ENCODE peak calls at places on chromosomes 5 and 9, in five cellular contexts. One of them, this sample, is unnamed.
A peak's percentile ranks its signal among the peaks of the same experiment; 100 is the strongest.

GRCh38 chr5:10702040-10702629 is 58.9 kb downstream of the DAP start:
- DNase-seq in CD8-positive, alpha-beta T cell: no peak
- DNase-seq in mesothelial cell of epicardium: no peak
- DNase-seq in psoas muscle: no peak
- DNase-seq in colonic mucosa: no peak
- DNase-seq in this sample: no peak

GRCh38 chr9:129348890-129349570 is 171.0 kb upstream of the IER5L start:
- DNase-seq in CD8-positive, alpha-beta T cell: no peak
- DNase-seq in mesothelial cell of epicardium: no peak
- DNase-seq in psoas muscle: no peak
- DNase-seq in colonic mucosa: no peak
- DNase-seq in this sample: no peak

GRCh38 chr5:136058031-136058971 is 29.5 kb downstream of the TGFBI start:
- DNase-seq in CD8-positive, alpha-beta T cell: no peak
- DNase-seq in mesothelial cell of epicardium: peak; percentile 56
- DNase-seq in psoas muscle: peak; percentile 79
- DNase-seq in colonic mucosa: peak; percentile 67
- DNase-seq in this sample: no peak

GRCh38 chr5:178193251-178193809 is 6.2 kb upstream of the GMCL2 start:
- DNase-seq in CD8-positive, alpha-beta T cell: no peak
- DNase-seq in mesothelial cell of epicardium: no peak
- DNase-seq in psoas muscle: no peak
- DNase-seq in colonic mucosa: no peak
- DNase-seq in this sample: no peak

GRCh38 chr9:77647659-77648457 is at the start of gene GNA14:
- DNase-seq in CD8-positive, alpha-beta T cell: no peak
- DNase-seq in mesothelial cell of epicardium: no peak
- DNase-seq in psoas muscle: peak; percentile 57
- DNase-seq in colonic mucosa: peak; percentile 66
- DNase-seq in this sample: no peak

GRCh38 chr5:6637590-6637989 is 4.3 kb downstream of the SRD5A1 start:
- DNase-seq in CD8-positive, alpha-beta T cell: no peak
- DNase-seq in mesothelial cell of epicardium: no peak
- DNase-seq in psoas muscle: no peak
- DNase-seq in colonic mucosa: no peak
- DNase-seq in this sample: no peak

GRCh38 chr9:17063535-17064135 is 71.2 kb upstream of the CNTLN start:
- DNase-seq in CD8-positive, alpha-beta T cell: no peak
- DNase-seq in mesothelial cell of epicardium: no peak
- DNase-seq in psoas muscle: no peak
- DNase-seq in colonic mucosa: peak; percentile 21
- DNase-seq in this sample: no peak

GRCh38 chr5:10446490-10446889 is 4.8 kb downstream of the ROPN1L start:
- DNase-seq in CD8-positive, alpha-beta T cell: no peak
- DNase-seq in mesothelial cell of epicardium: no peak
- DNase-seq in psoas muscle: no peak
- DNase-seq in colonic mucosa: no peak
- DNase-seq in this sample: no peak

GRCh38 chr5:10699987-10700386 is 61.0 kb downstream of the DAP start:
- DNase-seq in CD8-positive, alpha-beta T cell: no peak
- DNase-seq in mesothelial cell of epicardium: no peak
- DNase-seq in psoas muscle: no peak
- DNase-seq in colonic mucosa: no peak
- DNase-seq in this sample: no peak

GRCh38 chr5:134146651-134147544 is 29.9 kb downstream of the SKP1 start:
- DNase-seq in CD8-positive, alpha-beta T cell: peak; percentile 55
- DNase-seq in mesothelial cell of epicardium: peak; percentile 25
- DNase-seq in psoas muscle: no peak
- DNase-seq in colonic mucosa: no peak
- DNase-seq in this sample: no peak

GRCh38 chr5:174337276-174338203 is 292.0 kb downstream of the NSG2 start:
- DNase-seq in CD8-positive, alpha-beta T cell: no peak
- DNase-seq in mesothelial cell of epicardium: peak; percentile 58
- DNase-seq in psoas muscle: no peak
- DNase-seq in colonic mucosa: no peak
- DNase-seq in this sample: no peak

GRCh38 chr9:27053369-27054057 is 48.0 kb upstream of the LRRC19 start:
- DNase-seq in CD8-positive, alpha-beta T cell: no peak
- DNase-seq in mesothelial cell of epicardium: no peak
- DNase-seq in psoas muscle: no peak
- DNase-seq in colonic mucosa: no peak
- DNase-seq in this sample: no peak

GRCh38 chr5:143586781-143587362 is 183.4 kb upstream of the NR3C1 start:
- DNase-seq in CD8-positive, alpha-beta T cell: no peak
- DNase-seq in mesothelial cell of epicardium: no peak
- DNase-seq in psoas muscle: no peak
- DNase-seq in colonic mucosa: no peak
- DNase-seq in this sample: no peak

GRCh38 chr5:36459191-36460135 is 146.9 kb upstream of the SLC1A3 start:
- DNase-seq in CD8-positive, alpha-beta T cell: no peak
- DNase-seq in mesothelial cell of epicardium: no peak
- DNase-seq in psoas muscle: no peak
- DNase-seq in colonic mucosa: no peak
- DNase-seq in this sample: no peak
- TF ChIP-seq CTCF in CD8-positive, alpha-beta T cell: no peak
- TF ChIP-seq CTCF in mesothelial cell of epicardium: no peak
- TF ChIP-seq CTCF in psoas muscle: no peak
- TF ChIP-seq CTCF in colonic mucosa: no peak
- TF ChIP-seq CTCF in this sample: peak; percentile 18

DNA sequence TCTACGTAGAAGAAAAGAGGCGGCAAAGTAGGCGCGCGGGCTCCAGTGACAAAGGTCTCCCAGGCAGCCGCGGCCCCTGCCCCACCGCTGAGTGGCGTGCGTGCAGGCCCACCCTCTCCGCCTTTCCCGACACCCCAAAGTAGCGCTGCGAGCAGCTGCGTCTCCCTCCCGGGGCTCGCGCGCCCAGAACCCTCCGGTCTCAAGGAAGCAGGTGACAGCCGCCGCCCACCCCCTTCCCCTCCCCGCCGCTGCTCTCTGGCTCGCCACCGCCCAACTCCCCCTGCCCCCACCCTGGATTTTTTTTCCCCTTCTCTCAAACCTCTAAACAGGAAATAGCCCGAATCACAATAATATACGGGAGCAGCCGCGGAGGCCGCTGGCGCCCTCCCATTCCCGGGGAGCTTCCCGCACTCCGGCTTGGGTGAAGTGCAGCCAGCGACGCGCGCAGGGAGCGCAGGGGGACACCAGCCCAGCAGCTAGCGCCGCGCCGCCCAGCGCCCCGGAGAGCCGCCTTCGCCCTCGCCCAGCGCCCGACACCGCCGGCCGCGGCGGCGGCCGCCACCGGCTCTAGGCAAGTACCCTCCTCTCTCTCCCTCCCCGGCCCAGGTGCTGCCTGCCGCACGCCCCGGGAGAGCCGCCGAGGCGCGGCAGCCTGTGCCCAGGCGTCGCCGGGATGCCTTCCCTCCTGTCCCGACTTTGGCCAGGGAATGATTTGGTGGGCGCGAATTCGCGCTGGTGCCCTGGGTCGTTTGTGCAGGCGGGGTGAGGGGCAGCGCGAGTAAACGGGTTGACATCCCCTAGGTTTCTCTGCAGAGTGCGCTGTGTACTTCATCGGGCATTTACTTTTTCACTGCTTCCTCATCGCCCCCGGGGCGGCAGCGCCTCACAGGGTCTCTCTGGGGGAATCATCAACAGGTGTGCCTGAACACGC is 52.7 kb upstream of the TJP2 start:
- DNase-seq in CD8-positive, alpha-beta T cell: peak; percentile 52
- DNase-seq in mesothelial cell of epicardium: peak; percentile 64
- DNase-seq in psoas muscle: peak; percentile 70
- DNase-seq in colonic mucosa: peak; percentile 87
- DNase-seq in this sample: peak; percentile 21
- TF ChIP-seq CTCF in CD8-positive, alpha-beta T cell: no peak
- TF ChIP-seq CTCF in mesothelial cell of epicardium: no peak
- TF ChIP-seq CTCF in psoas muscle: no peak
- TF ChIP-seq CTCF in colonic mucosa: no peak
- TF ChIP-seq CTCF in this sample: no peak

GRCh38 chr5:155140646-155141045 is 127.1 kb downstream of the KIF4B start:
- DNase-seq in CD8-positive, alpha-beta T cell: no peak
- DNase-seq in mesothelial cell of epicardium: no peak
- DNase-seq in psoas muscle: no peak
- DNase-seq in colonic mucosa: no peak
- DNase-seq in this sample: no peak
- TF ChIP-seq CTCF in CD8-positive, alpha-beta T cell: no peak
- TF ChIP-seq CTCF in mesothelial cell of epicardium: no peak
- TF ChIP-seq CTCF in psoas muscle: no peak
- TF ChIP-seq CTCF in colonic mucosa: no peak
- TF ChIP-seq CTCF in this sample: no peak

DNA sequence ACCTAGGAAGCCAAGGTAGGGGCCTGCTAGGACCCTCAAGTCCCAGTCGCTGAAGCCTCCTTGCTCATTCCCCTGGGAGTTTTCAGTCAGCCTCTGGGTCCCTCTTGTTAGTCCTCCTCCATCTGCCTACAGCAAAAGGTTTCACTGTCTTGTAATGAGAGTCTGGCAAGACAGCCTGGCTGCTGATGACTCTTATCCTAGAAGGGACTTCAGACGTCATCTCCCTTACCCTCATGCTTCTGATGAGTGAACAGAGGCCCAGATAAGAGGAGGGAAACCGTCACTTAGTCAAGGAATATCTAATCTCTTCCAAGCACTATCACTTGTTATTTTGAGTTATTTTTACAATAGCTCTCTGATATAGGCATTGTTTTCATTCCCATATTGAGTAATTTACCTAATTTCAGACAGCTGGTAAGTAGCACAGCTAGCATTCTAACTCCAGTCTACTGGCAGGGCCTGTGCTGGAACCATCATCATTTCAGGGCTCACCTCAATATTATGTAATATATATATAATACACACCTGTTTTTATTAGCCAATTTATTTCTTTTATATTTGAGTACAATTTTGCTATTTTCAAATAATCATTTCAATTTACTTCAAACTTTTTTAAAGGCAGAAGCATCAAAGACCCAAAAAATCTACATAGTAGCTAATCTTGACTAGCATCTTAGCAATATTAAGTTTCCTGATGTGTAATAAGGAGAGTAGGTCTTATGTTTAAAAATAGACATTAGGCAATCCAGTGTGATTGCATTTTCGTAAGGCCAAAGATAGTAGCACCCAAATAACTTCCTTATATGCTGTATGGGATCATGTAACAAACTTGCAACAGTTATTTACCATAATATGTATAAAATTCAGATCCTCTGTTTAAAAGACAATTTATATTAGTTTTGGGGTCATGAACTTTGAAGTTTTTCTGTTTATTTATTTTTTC is 7.9 kb downstream of the CMYA5 start:
- DNase-seq in CD8-positive, alpha-beta T cell: no peak
- DNase-seq in mesothelial cell of epicardium: no peak
- DNase-seq in psoas muscle: no peak
- DNase-seq in colonic mucosa: no peak
- DNase-seq in this sample: no peak
- TF ChIP-seq CTCF in CD8-positive, alpha-beta T cell: no peak
- TF ChIP-seq CTCF in mesothelial cell of epicardium: no peak
- TF ChIP-seq CTCF in psoas muscle: no peak
- TF ChIP-seq CTCF in colonic mucosa: no peak
- TF ChIP-seq CTCF in this sample: no peak

GRCh38 chr5:162603399-162603798 is 535.8 kb downstream of the GABRG2 start:
- DNase-seq in CD8-positive, alpha-beta T cell: no peak
- DNase-seq in mesothelial cell of epicardium: no peak
- DNase-seq in psoas muscle: no peak
- DNase-seq in colonic mucosa: no peak
- DNase-seq in this sample: no peak

DNA sequence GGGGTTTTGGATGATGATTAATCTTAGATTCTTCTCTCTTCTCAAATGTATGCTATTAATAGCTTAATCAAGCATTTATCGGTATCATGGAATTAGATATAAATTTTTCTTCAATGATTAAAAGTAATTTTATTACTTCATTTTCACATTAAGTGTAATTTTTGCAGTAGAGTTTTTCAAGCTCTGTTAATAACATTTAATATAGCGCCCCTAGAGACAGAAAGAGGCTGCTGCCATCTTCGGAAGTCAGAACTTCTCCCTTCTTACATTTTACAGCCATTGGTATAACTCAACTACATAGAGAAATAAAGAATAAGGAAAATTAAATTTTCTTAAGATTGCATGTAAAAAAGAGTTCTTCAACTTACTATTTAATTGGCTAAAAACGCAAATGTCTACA is 540.3 kb downstream of the GABRG2 start:
- DNase-seq in CD8-positive, alpha-beta T cell: no peak
- DNase-seq in mesothelial cell of epicardium: no peak
- DNase-seq in psoas muscle: no peak
- DNase-seq in colonic mucosa: no peak
- DNase-seq in this sample: no peak
- TF ChIP-seq CTCF in CD8-positive, alpha-beta T cell: no peak
- TF ChIP-seq CTCF in mesothelial cell of epicardium: no peak
- TF ChIP-seq CTCF in psoas muscle: no peak
- TF ChIP-seq CTCF in colonic mucosa: no peak
- TF ChIP-seq CTCF in this sample: no peak

This sample was measured in natural killer cell.